ENCODE peak calls at places on chromosomes 4 and X, in ten cellular contexts. H is WTC11, W is B cell, V is activated B cell treated with CpG ODN at 0.5 μM for 24 hours, T is GM13976, P is epithelial cell of proximal tubule, D is cardiac muscle cell, F is spleen, B is brain microvascular endothelial cell, U is colonic mucosa. E is an unnamed sample.

GRCh38 chr4:186586190-186586589 is 30.8 kb upstream of the MTNR1A start:
- DNase-seq in U (no peak), P (no peak), B (peak), D (no peak), H (no peak), T (no peak), W (no peak), F (no peak), V (no peak), E (no peak)

GRCh38 chrX:74835566-74835965 is 89.7 kb downstream of the NEXMIF start:
- DNase-seq in T (no peak), U (no peak), W (no peak), P (no peak), F (no peak), V (no peak), D (no peak), H (no peak), B (no peak), E (no peak)

GRCh38 chrX:371907-372306 is 14.8 kb downstream of the PPP2R3B start:
- DNase-seq in T (no peak), P (no peak), F (peak), D (no peak), B (no peak), W (no peak), H (no peak), U (no peak), V (no peak), E (no peak)

GRCh38 chr4:127558489-127559407 is 74.0 kb upstream of the INTU start:
- DNase-seq in P (no peak), D (no peak), T (no peak), U (no peak), H (no peak), V (no peak), W (no peak), F (no peak), B (no peak), E (no peak)

GRCh38 chr4:116018831-116019230 is 905.4 kb upstream of the NDST4 start:
- DNase-seq in U (no peak), F (no peak), T (no peak), B (no peak), D (no peak), H (no peak), V (no peak), W (no peak), P (no peak), E (no peak)

GRCh38 chrX:115906881-115907280 is 263.7 kb upstream of the AGTR2 start:
- DNase-seq in U (no peak), W (no peak), V (no peak), T (no peak), H (no peak), D (no peak), B (no peak), F (no peak), P (no peak), E (no peak)

GRCh38 chrX:45697591-45697990 is 496.9 kb upstream of the DIPK2B start:
- DNase-seq in W (no peak), H (no peak), P (no peak), D (no peak), V (no peak), T (no peak), F (no peak), B (peak), U (no peak), E (no peak)

GRCh38 chr4:836003-836511 is 10.1 kb upstream of the CPLX1 start:
- DNase-seq in W (no peak), U (no peak), V (no peak), F (peak), P (no peak), H (no peak), B (no peak), T (no peak), D (no peak), E (no peak)

GRCh38 chr4:104591505-104591904 is 96.8 kb upstream of the CXXC4 start:
- DNase-seq in F (no peak), P (no peak), V (no peak), H (peak), T (no peak), W (no peak), D (peak), U (no peak), B (no peak), E (no peak)

GRCh38 chr4:108193891-108194672 is 25.4 kb upstream of the LEF1 start:
- DNase-seq in V (no peak), W (no peak), B (no peak), D (no peak), H (no peak), U (no peak), P (no peak), T (no peak), F (no peak), E (no peak)

GRCh38 chr4:62399242-62399641 is 1199.1 kb downstream of the ADGRL3 start:
- DNase-seq in H (no peak), W (no peak), P (no peak), V (no peak), B (no peak), D (no peak), F (peak), U (no peak), T (peak), E (no peak)

GRCh38 chrX:47644557-47645091 is 5.7 kb downstream of the ELK1 start:
- DNase-seq in H (peak), W (no peak), T (no peak), U (no peak), V (no peak), D (peak), B (no peak), F (no peak), P (no peak), E (no peak)

GRCh38 chr4:8528713-8529112 is 51.5 kb upstream of the GPR78 start:
- DNase-seq in D (no peak), P (no peak), T (no peak), B (peak), U (no peak), V (no peak), W (no peak), H (no peak), F (no peak), E (no peak)

GRCh38 chr4:187128971-187129370 is 405.3 kb upstream of the FAT1 start:
- DNase-seq in H (no peak), D (no peak), B (peak), T (no peak), F (no peak), P (peak), W (no peak), V (no peak), U (no peak), E (peak)

GRCh38 chrX:120697053-120697452 is 67.2 kb upstream of the C1GALT1C1 start:
- DNase-seq in T (peak), H (no peak), F (no peak), U (no peak), D (no peak), V (no peak), P (no peak), W (no peak), B (no peak), E (no peak)

GRCh38 chr4:8030121-8030781 is 90.6 kb upstream of the AFAP1 start:
- DNase-seq in H (no peak), V (no peak), D (no peak), U (no peak), P (no peak), F (no peak), B (no peak), T (no peak), W (no peak), E (no peak)

GRCh38 chr4:151418385-151418784 is 9.4 kb downstream of the FHIP1A start:
- DNase-seq in F (no peak), U (peak), V (no peak), D (no peak), H (no peak), B (peak), W (no peak), T (no peak), P (peak), E (no peak)

GRCh38 chr4:88054909-88055308 is 47.5 kb downstream of the PKD2 start:
- DNase-seq in U (peak), D (peak), F (no peak), B (peak), P (peak), T (peak), H (peak), W (no peak), V (no peak), E (no peak)

GRCh38 chr4:16884673-16885460 is 13.6 kb downstream of the LDB2 start:
- DNase-seq in D (no peak), P (no peak), T (no peak), W (no peak), B (no peak), H (no peak), V (no peak), U (no peak), F (no peak), E (no peak)

GRCh38 chrX:151806967-151807540 is 72.5 kb downstream of the CNGA2 start:
- DNase-seq in D (no peak), H (no peak), F (no peak), B (no peak), U (no peak), V (no peak), W (no peak), T (no peak), P (no peak), E (no peak)

GRCh38 chrX:108396188-108396885 is 41.9 kb downstream of the COL4A6 start:
- DNase-seq in F (no peak), V (no peak), B (no peak), W (no peak), P (no peak), T (no peak), U (no peak), D (peak), H (no peak), E (peak)

GRCh38 chr4:74715731-74716435 is 78.4 kb downstream of the BTC start:
- DNase-seq in P (peak), W (no peak), V (no peak), H (no peak), T (no peak), F (no peak), U (no peak), D (no peak), B (no peak), E (no peak)

GRCh38 chrX:31132803-31133202 is 61.0 kb upstream of the FTHL17 start:
- DNase-seq in W (no peak), B (no peak), P (no peak), T (no peak), F (no peak), D (no peak), U (no peak), H (no peak), V (no peak), E (no peak)

GRCh38 chrX:78747471-78747870 is at the start of gene LPAR4:
- DNase-seq in V (no peak), F (no peak), P (no peak), T (no peak), W (no peak), B (no peak), U (no peak), D (peak), H (peak), E (no peak)

DNA sequence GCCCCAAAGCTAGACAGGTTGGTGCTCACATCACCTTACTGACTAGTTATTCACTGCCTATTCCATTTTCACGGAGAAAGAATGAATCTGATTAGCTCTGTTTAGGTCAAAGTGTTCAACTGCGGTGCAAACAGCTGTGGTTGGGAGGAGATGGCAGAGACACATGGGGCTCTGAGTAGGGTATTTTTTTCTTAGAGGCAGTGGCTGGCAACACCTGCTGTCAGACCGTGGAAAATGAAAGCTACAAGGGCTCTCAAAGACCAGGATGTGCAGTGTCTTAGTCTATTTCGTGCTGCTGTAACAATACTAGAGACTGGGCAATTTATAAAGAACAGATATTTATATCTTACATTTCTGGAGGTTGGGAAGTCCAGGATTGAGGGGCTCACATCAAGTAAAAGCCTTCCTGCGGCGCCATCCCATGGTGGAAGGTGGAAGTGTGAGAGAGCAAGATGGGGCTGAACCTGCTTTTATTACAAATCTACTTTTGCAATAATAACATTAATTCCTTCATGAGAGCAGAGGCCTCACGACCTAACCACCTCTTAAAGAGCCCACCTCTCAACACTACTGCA is 10.6 kb downstream of the NYX start:
- DNase-seq in W (no peak), U (no peak), T (no peak), H (peak), P (no peak), V (no peak), F (no peak), B (no peak), D (no peak), E (no peak)
- TF ChIP-seq CTCF in W (no peak), U (no peak), T (no peak), H (no peak), P (peak), V (no peak), F (no peak), B (peak), D (peak), E (no peak)

DNA sequence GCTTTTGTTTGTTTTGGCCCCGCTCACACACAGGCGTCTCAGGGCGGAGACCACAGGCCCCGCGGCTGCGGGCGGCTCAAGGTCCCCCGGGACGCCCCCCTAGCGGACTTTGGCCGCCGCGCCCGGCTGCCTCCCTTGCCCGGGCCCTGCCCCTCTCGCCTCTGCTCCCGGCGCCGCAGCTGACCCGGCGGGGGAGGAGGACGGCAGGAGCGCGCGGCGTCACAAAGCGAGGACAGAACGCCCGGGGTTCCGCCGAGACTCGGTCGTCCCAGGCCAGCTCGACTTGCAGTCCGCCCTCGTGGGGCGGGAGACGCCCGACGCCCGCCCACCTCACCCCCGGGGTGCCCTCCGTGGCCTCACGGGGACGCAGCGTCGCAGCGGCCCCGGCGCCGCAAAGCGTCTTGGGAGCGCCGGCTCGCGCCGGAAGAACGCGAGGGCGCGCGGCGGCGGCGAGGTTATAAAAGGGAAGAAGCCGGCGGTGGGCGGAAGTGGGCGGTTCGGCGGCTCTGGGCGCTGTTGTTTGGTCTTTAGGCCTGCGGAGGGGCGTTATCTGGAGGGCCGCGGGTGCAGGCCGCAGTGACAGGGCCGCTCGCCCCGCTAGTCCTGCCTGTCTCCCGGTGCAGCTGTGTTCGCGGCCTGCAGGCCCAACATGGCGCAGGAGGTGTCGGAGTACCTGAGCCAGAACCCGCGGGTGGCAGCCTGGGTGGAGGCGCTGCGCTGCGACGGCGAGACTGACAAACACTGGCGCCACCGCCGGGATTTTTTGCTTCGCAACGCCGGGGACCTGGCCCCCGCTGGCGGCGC is at the start of gene CDKN2AIP:
- DNase-seq in H (peak), W (peak), F (peak), V (peak), D (peak), T (peak), P (no peak), U (peak), B (peak), E (peak)
- TF ChIP-seq CTCF in H (no peak), W (peak), F (no peak), V (no peak), D (no peak), T (no peak), P (peak), U (no peak), B (peak), E (no peak)

GRCh38 chr4:144575181-144575580 is 70.8 kb upstream of the HHIP start:
- DNase-seq in V (no peak), F (no peak), H (no peak), W (no peak), U (no peak), D (peak), T (no peak), B (no peak), P (no peak), E (no peak)
- TF ChIP-seq CTCF in V (no peak), F (no peak), H (no peak), W (no peak), U (no peak), D (no peak), T (no peak), B (peak), P (peak), E (no peak)

DNA sequence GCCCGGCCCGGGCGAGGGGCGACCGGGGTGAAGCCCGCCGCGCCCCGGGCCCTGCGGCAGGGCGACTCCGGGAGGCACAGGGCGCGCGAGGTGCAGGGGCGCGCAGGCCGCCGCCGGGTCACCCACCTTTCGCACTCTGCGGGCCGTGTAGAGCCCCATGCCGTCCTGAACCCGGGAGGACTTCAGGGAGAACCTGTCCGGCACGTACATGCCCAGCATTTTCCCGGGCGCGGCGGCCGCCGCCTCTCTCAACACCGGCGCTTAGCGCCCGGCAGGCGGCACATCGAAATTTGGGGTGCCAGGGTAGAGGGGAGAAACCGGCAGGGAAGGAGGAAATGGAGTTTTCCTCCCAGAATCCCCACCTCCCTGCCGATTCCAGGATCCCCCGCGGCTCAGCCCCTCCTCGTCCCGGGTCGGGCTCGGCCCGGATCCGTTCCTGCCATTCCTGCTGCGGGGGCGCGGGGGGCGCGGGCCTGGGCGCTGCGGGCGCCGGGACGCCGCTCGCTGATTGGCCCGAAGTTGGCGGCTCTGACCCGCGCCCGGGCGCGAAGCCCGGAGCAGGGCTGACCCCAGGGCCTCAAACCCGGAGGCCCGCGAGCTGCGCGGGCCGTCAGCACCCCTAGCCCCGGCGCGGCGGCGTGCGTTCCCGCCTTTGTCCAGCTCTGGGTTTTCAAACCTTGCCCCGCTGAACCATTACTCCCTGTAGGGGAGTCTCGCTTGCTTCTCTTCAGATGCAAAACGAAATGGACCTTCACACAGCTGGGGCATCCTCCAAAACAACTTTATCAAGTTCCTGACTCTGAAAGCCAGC is at the start of gene PRDM5:
- DNase-seq in H (peak), U (peak), F (peak), B (peak), P (no peak), W (peak), T (peak), D (peak), V (no peak), E (peak)
- TF ChIP-seq CTCF in H (no peak), U (no peak), F (no peak), B (peak), P (peak), W (no peak), T (no peak), D (peak), V (no peak), E (no peak)